ENCODE peak calls at places on chromosomes 6 and 20, in eight cellular contexts. One of them, this sample, is unnamed.

GRCh38 chr6:132147530-132148011 is 196.4 kb upstream of the CCN2 start:
- ATAC-seq in heart left ventricle: peak
- ATAC-seq in T-cell: no peak
- ATAC-seq in CD8-positive, alpha-beta T cell: no peak
- ATAC-seq in activated CD8-positive, alpha-beta memory T cell treated with anti-CD3 and anti-CD28 coated beads, Interleukin-2, amount 10 ng/mL, durations not matched to agents 7 days and 5 days: no peak
- ATAC-seq in stimulated activated naive CD8-positive, alpha-beta T cell treated with anti-CD3 and anti-CD28 coated beads, Interleukin-15, amount 100 ng/mL, for 72 hours: no peak
- ATAC-seq in mucosa of descending colon: peak
- ATAC-seq in naive thymus-derived CD8-positive, alpha-beta T cell: no peak
- ATAC-seq in this sample: no peak

GRCh38 chr6:162468326-162468725 is 259.2 kb downstream of the PRKN start:
- ATAC-seq in heart left ventricle: peak
- ATAC-seq in T-cell: no peak
- ATAC-seq in CD8-positive, alpha-beta T cell: no peak
- ATAC-seq in activated CD8-positive, alpha-beta memory T cell treated with anti-CD3 and anti-CD28 coated beads, Interleukin-2, amount 10 ng/mL, durations not matched to agents 7 days and 5 days: no peak
- ATAC-seq in stimulated activated naive CD8-positive, alpha-beta T cell treated with anti-CD3 and anti-CD28 coated beads, Interleukin-15, amount 100 ng/mL, for 72 hours: no peak
- ATAC-seq in mucosa of descending colon: no peak
- ATAC-seq in naive thymus-derived CD8-positive, alpha-beta T cell: no peak
- ATAC-seq in this sample: no peak

GRCh38 chr6:105818505-105818904 is 267.6 kb upstream of the PRDM1 start:
- ATAC-seq in heart left ventricle: no peak
- ATAC-seq in T-cell: no peak
- ATAC-seq in CD8-positive, alpha-beta T cell: no peak
- ATAC-seq in activated CD8-positive, alpha-beta memory T cell treated with anti-CD3 and anti-CD28 coated beads, Interleukin-2, amount 10 ng/mL, durations not matched to agents 7 days and 5 days: no peak
- ATAC-seq in stimulated activated naive CD8-positive, alpha-beta T cell treated with anti-CD3 and anti-CD28 coated beads, Interleukin-15, amount 100 ng/mL, for 72 hours: no peak
- ATAC-seq in mucosa of descending colon: no peak
- ATAC-seq in naive thymus-derived CD8-positive, alpha-beta T cell: no peak
- ATAC-seq in this sample: no peak

GRCh38 chr6:2827112-2827511 is 14.6 kb downstream of the SERPINB1 start:
- ATAC-seq in heart left ventricle: peak
- ATAC-seq in T-cell: no peak
- ATAC-seq in CD8-positive, alpha-beta T cell: no peak
- ATAC-seq in activated CD8-positive, alpha-beta memory T cell treated with anti-CD3 and anti-CD28 coated beads, Interleukin-2, amount 10 ng/mL, durations not matched to agents 7 days and 5 days: no peak
- ATAC-seq in stimulated activated naive CD8-positive, alpha-beta T cell treated with anti-CD3 and anti-CD28 coated beads, Interleukin-15, amount 100 ng/mL, for 72 hours: no peak
- ATAC-seq in mucosa of descending colon: no peak
- ATAC-seq in naive thymus-derived CD8-positive, alpha-beta T cell: no peak
- ATAC-seq in this sample: no peak

GRCh38 chr6:152185158-152185574 is 377.7 kb downstream of the ESR1 start:
- ATAC-seq in heart left ventricle: no peak
- ATAC-seq in T-cell: peak
- ATAC-seq in CD8-positive, alpha-beta T cell: peak
- ATAC-seq in activated CD8-positive, alpha-beta memory T cell treated with anti-CD3 and anti-CD28 coated beads, Interleukin-2, amount 10 ng/mL, durations not matched to agents 7 days and 5 days: peak
- ATAC-seq in stimulated activated naive CD8-positive, alpha-beta T cell treated with anti-CD3 and anti-CD28 coated beads, Interleukin-15, amount 100 ng/mL, for 72 hours: peak
- ATAC-seq in mucosa of descending colon: peak
- ATAC-seq in naive thymus-derived CD8-positive, alpha-beta T cell: peak
- ATAC-seq in this sample: peak

GRCh38 chr6:20058912-20059311 is 153.4 kb downstream of the MBOAT1 start:
- ATAC-seq in heart left ventricle: no peak
- ATAC-seq in T-cell: no peak
- ATAC-seq in CD8-positive, alpha-beta T cell: no peak
- ATAC-seq in activated CD8-positive, alpha-beta memory T cell treated with anti-CD3 and anti-CD28 coated beads, Interleukin-2, amount 10 ng/mL, durations not matched to agents 7 days and 5 days: no peak
- ATAC-seq in stimulated activated naive CD8-positive, alpha-beta T cell treated with anti-CD3 and anti-CD28 coated beads, Interleukin-15, amount 100 ng/mL, for 72 hours: no peak
- ATAC-seq in mucosa of descending colon: no peak
- ATAC-seq in naive thymus-derived CD8-positive, alpha-beta T cell: no peak
- ATAC-seq in this sample: no peak

GRCh38 chr20:6381887-6382286 is 259.1 kb upstream of the FERMT1 start:
- ATAC-seq in heart left ventricle: no peak
- ATAC-seq in T-cell: no peak
- ATAC-seq in CD8-positive, alpha-beta T cell: no peak
- ATAC-seq in activated CD8-positive, alpha-beta memory T cell treated with anti-CD3 and anti-CD28 coated beads, Interleukin-2, amount 10 ng/mL, durations not matched to agents 7 days and 5 days: no peak
- ATAC-seq in stimulated activated naive CD8-positive, alpha-beta T cell treated with anti-CD3 and anti-CD28 coated beads, Interleukin-15, amount 100 ng/mL, for 72 hours: no peak
- ATAC-seq in mucosa of descending colon: no peak
- ATAC-seq in naive thymus-derived CD8-positive, alpha-beta T cell: no peak
- ATAC-seq in this sample: no peak

GRCh38 chr6:125942677-125943527 is 13.7 kb upstream of the HINT3 start:
- ATAC-seq in heart left ventricle: no peak
- ATAC-seq in T-cell: no peak
- ATAC-seq in CD8-positive, alpha-beta T cell: no peak
- ATAC-seq in activated CD8-positive, alpha-beta memory T cell treated with anti-CD3 and anti-CD28 coated beads, Interleukin-2, amount 10 ng/mL, durations not matched to agents 7 days and 5 days: no peak
- ATAC-seq in stimulated activated naive CD8-positive, alpha-beta T cell treated with anti-CD3 and anti-CD28 coated beads, Interleukin-15, amount 100 ng/mL, for 72 hours: no peak
- ATAC-seq in mucosa of descending colon: peak
- ATAC-seq in naive thymus-derived CD8-positive, alpha-beta T cell: no peak
- ATAC-seq in this sample: no peak

GRCh38 chr20:8721098-8721497 is 347.8 kb upstream of the PLCB4 start:
- ATAC-seq in heart left ventricle: peak
- ATAC-seq in T-cell: no peak
- ATAC-seq in CD8-positive, alpha-beta T cell: peak
- ATAC-seq in activated CD8-positive, alpha-beta memory T cell treated with anti-CD3 and anti-CD28 coated beads, Interleukin-2, amount 10 ng/mL, durations not matched to agents 7 days and 5 days: no peak
- ATAC-seq in stimulated activated naive CD8-positive, alpha-beta T cell treated with anti-CD3 and anti-CD28 coated beads, Interleukin-15, amount 100 ng/mL, for 72 hours: no peak
- ATAC-seq in mucosa of descending colon: peak
- ATAC-seq in naive thymus-derived CD8-positive, alpha-beta T cell: peak
- ATAC-seq in this sample: no peak

GRCh38 chr6:113632220-113632864 is 224.8 kb upstream of the MARCKS start:
- ATAC-seq in heart left ventricle: peak
- ATAC-seq in T-cell: no peak
- ATAC-seq in CD8-positive, alpha-beta T cell: peak
- ATAC-seq in activated CD8-positive, alpha-beta memory T cell treated with anti-CD3 and anti-CD28 coated beads, Interleukin-2, amount 10 ng/mL, durations not matched to agents 7 days and 5 days: peak
- ATAC-seq in stimulated activated naive CD8-positive, alpha-beta T cell treated with anti-CD3 and anti-CD28 coated beads, Interleukin-15, amount 100 ng/mL, for 72 hours: peak
- ATAC-seq in mucosa of descending colon: peak
- ATAC-seq in naive thymus-derived CD8-positive, alpha-beta T cell: no peak
- ATAC-seq in this sample: peak

GRCh38 chr6:119156742-119157494 is 78.5 kb upstream of the FAM184A start:
- ATAC-seq in heart left ventricle: peak
- ATAC-seq in T-cell: no peak
- ATAC-seq in CD8-positive, alpha-beta T cell: no peak
- ATAC-seq in activated CD8-positive, alpha-beta memory T cell treated with anti-CD3 and anti-CD28 coated beads, Interleukin-2, amount 10 ng/mL, durations not matched to agents 7 days and 5 days: no peak
- ATAC-seq in stimulated activated naive CD8-positive, alpha-beta T cell treated with anti-CD3 and anti-CD28 coated beads, Interleukin-15, amount 100 ng/mL, for 72 hours: no peak
- ATAC-seq in mucosa of descending colon: no peak
- ATAC-seq in naive thymus-derived CD8-positive, alpha-beta T cell: no peak
- ATAC-seq in this sample: no peak

This sample was measured in activated T-helper 17 cell treated with anti-CD3 and anti-CD28 coated beads, Interleukin-2, amount 50 U/mL, for 72 hours.